ENCODE peak calls at places on chromosomes 4 and X, in five cellular contexts. F is right lobe of liver, B is amniotic stem cell, S is RWPE1, Q is B cell. V is an unnamed sample.

GRCh38 chr4:79429113-79430034 is 21.3 kb upstream of the GK2 start:
- DNase-seq in S (no peak), F (no peak), Q (no peak), B (no peak), V (no peak)

GRCh38 chr4:184845367-184846011 is 19.7 kb upstream of the ACSL1 start:
- DNase-seq in S (peak), B (no peak), Q (no peak), F (no peak), V (no peak)

GRCh38 chrX:54237014-54237413 is 54.0 kb upstream of the FAM120C start:
- DNase-seq in Q (no peak), F (no peak), S (no peak), B (no peak), V (no peak)

GRCh38 chrX:125132274-125132673 is 187.4 kb upstream of the TEX13C start:
- DNase-seq in S (no peak), Q (no peak), B (no peak), F (no peak), V (no peak)

GRCh38 chrX:95056901-95057300 is 1382.9 kb downstream of the FAM133A start:
- DNase-seq in Q (no peak), B (peak), F (no peak), S (no peak), V (no peak)

GRCh38 chr4:185082549-185082948 is 60.5 kb upstream of the SLC25A4 start:
- DNase-seq in Q (no peak), F (no peak), B (no peak), S (no peak), V (no peak)

GRCh38 chrX:135707880-135708279 is 5.6 kb upstream of the CT45A1 start:
- DNase-seq in F (no peak), B (no peak), Q (no peak), S (no peak), V (peak)

GRCh38 chrX:29215251-29215650 is 628.0 kb downstream of the IL1RAPL1 start:
- DNase-seq in B (no peak), F (no peak), S (peak), Q (no peak), V (no peak)

GRCh38 chr4:56817840-56818491 is 3.5 kb downstream of the SPINK2 start:
- DNase-seq in Q (no peak), F (no peak), S (no peak), B (no peak), V (peak)

GRCh38 chr4:20311863-20312262 is 60.2 kb downstream of the SLIT2 start:
- DNase-seq in B (no peak), F (no peak), Q (no peak), S (no peak), V (no peak)

GRCh38 chr4:95869961-95870500 is 30.1 kb downstream of the PDHA2 start:
- DNase-seq in Q (no peak), F (no peak), S (no peak), B (no peak), V (no peak)

GRCh38 chr4:105619193-105619931 is 66.9 kb downstream of the ARHGEF38 start:
- DNase-seq in S (no peak), B (no peak), Q (no peak), F (peak), V (no peak)

GRCh38 chr4:153490985-153491483 is 24.9 kb downstream of the TMEM131L start:
- DNase-seq in S (no peak), Q (no peak), B (no peak), F (no peak), V (no peak)

GRCh38 chr4:1378559-1379231 is 27.5 kb downstream of the NKX1-1 start:
- DNase-seq in F (peak), B (no peak), Q (no peak), S (no peak), V (no peak)

GRCh38 chrX:40104649-40105015 is 6.9 kb upstream of the BCOR start:
- DNase-seq in F (peak), B (peak), Q (no peak), S (no peak), V (peak)

GRCh38 chr4:73037057-73037456 is 32.5 kb downstream of the COX18 start:
- DNase-seq in F (no peak), Q (no peak), S (no peak), B (no peak), V (no peak)

GRCh38 chr4:168509786-168510185 is 12.9 kb downstream of the PALLD start:
- DNase-seq in Q (no peak), B (no peak), S (no peak), F (no peak), V (no peak)

GRCh38 chr4:102608190-102608589 is 107.0 kb downstream of the NFKB1 start:
- DNase-seq in Q (no peak), S (no peak), F (no peak), B (peak), V (no peak)

GRCh38 chr4:108620933-108621905 is 843 bp downstream of the RPL34 start:
- DNase-seq in F (no peak), B (no peak), Q (no peak), S (no peak), V (no peak)

GRCh38 chrX:108199691-108200090 is 108.1 kb downstream of the ATG4A start:
- DNase-seq in S (peak), F (no peak), B (no peak), Q (no peak), V (peak)

GRCh38 chrX:110037181-110037580 is 34.3 kb downstream of the TMEM164 start:
- DNase-seq in S (peak), B (no peak), Q (no peak), F (no peak), V (no peak)

GRCh38 chr4:48538358-48538757 is 48.3 kb downstream of the ZAR1 start:
- DNase-seq in S (no peak), B (no peak), Q (no peak), F (no peak), V (no peak)

GRCh38 chrX:40945366-40945713 is 139.9 kb upstream of the USP9X start:
- DNase-seq in F (no peak), Q (no peak), B (peak), S (peak), V (peak)